ENCODE peak calls at places on chromosomes 4 and X, in five cellular contexts. One of them, this sample, is unnamed.

GRCh38 chr4:115361781-115362180 is 248.4 kb upstream of the NDST4 start:
- DNase-seq in HepG2: no peak
- DNase-seq in HCT116: no peak
- DNase-seq in A549: no peak
- DNase-seq in HL-60: no peak
- DNase-seq in this sample: no peak

GRCh38 chrX:110257889-110258288 is 60.0 kb downstream of the AMMECR1 start:
- DNase-seq in HepG2: no peak
- DNase-seq in HCT116: no peak
- DNase-seq in A549: no peak
- DNase-seq in HL-60: no peak
- DNase-seq in this sample: peak

GRCh38 chrX:46628406-46629371 is 55.1 kb downstream of the CHST7 start:
- DNase-seq in HepG2: no peak
- DNase-seq in HCT116: no peak
- DNase-seq in A549: no peak
- DNase-seq in HL-60: peak
- DNase-seq in this sample: no peak

GRCh38 chr4:121728798-121729226 is 32.0 kb upstream of the ANXA5 start:
- DNase-seq in HepG2: no peak
- DNase-seq in HCT116: no peak
- DNase-seq in A549: no peak
- DNase-seq in HL-60: no peak
- DNase-seq in this sample: no peak

GRCh38 chr4:8201341-8201781 is 2.3 kb downstream of the SH3TC1 start:
- DNase-seq in HepG2: no peak
- DNase-seq in HCT116: no peak
- DNase-seq in A549: no peak
- DNase-seq in HL-60: peak
- DNase-seq in this sample: no peak

GRCh38 chr4:110869114-110869513 is 246.2 kb upstream of the PITX2 start:
- DNase-seq in HepG2: no peak
- DNase-seq in HCT116: no peak
- DNase-seq in A549: no peak
- DNase-seq in HL-60: no peak
- DNase-seq in this sample: no peak

GRCh38 chrX:10611441-10612090 is 8.8 kb downstream of the MID1 start:
- DNase-seq in HepG2: no peak
- DNase-seq in HCT116: no peak
- DNase-seq in A549: no peak
- DNase-seq in HL-60: no peak
- DNase-seq in this sample: peak

GRCh38 chr4:106601519-106601918 is 232.9 kb upstream of the GIMD1 start:
- DNase-seq in HepG2: no peak
- DNase-seq in HCT116: no peak
- DNase-seq in A549: no peak
- DNase-seq in HL-60: no peak
- DNase-seq in this sample: no peak

GRCh38 chr4:48340276-48340904 is 939 bp upstream of the SLAIN2 start:
- DNase-seq in HepG2: no peak
- DNase-seq in HCT116: no peak
- DNase-seq in A549: peak
- DNase-seq in HL-60: peak
- DNase-seq in this sample: peak

GRCh38 chr4:80199004-80199579 is 1.8 kb downstream of the PRDM8 start:
- DNase-seq in HepG2: no peak
- DNase-seq in HCT116: no peak
- DNase-seq in A549: no peak
- DNase-seq in HL-60: no peak
- DNase-seq in this sample: no peak

GRCh38 chr4:80199947-80200346 is 2.6 kb downstream of the PRDM8 start:
- DNase-seq in HepG2: no peak
- DNase-seq in HCT116: no peak
- DNase-seq in A549: no peak
- DNase-seq in HL-60: no peak
- DNase-seq in this sample: no peak

GRCh38 chr4:80197132-80197573 is at the start of gene PRDM8:
- DNase-seq in HepG2: no peak
- DNase-seq in HCT116: no peak
- DNase-seq in A549: no peak
- DNase-seq in HL-60: no peak
- DNase-seq in this sample: peak

GRCh38 chr4:80196259-80197131 is 808 bp upstream of the PRDM8 start:
- DNase-seq in HepG2: no peak
- DNase-seq in HCT116: no peak
- DNase-seq in A549: no peak
- DNase-seq in HL-60: no peak
- DNase-seq in this sample: peak

DNA sequence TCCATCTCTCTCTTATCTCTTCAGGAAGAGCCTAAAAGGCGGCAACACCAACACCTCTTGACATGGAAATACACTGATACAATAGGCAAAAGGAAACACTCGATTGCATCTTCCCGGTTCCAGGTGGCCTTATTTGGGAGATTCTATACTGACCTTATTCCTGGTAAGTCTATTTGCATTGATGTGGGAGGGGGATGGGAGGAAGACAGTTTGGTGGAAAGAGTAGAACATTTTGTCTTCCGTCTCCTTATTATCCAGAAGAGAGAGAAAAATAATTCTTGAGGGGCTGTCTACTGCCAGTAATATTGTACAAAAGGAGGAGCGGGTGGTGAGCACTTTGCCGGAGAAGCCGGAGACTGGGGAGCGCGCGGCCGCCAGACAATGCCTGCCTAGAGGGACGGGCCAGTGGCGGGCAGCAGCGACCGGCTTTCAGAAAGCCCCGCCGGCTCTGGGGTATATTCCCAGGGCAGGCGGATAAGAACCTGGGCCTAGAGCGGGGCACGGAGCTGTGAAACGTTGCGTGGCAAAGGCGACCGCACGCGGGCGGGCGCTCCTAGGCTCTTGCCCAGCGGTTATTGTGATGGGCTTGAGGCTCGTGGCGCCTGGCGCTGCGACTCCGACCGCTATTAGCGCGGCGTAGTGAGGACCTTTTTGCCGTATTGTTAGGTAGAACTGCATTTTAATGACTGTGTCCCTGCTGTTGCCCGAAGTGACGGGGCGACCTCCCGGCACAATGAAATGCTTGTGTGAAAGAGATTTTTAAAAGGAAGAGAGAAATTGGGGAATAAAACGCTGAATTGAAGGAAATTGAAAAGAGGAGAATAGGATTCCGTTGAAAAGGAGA is 520 bp downstream of the PRDM8 start:
- DNase-seq in HepG2: no peak
- DNase-seq in HCT116: no peak
- DNase-seq in A549: no peak
- DNase-seq in HL-60: peak
- DNase-seq in this sample: peak
- TF ChIP-seq REST in HepG2: no peak
- TF ChIP-seq REST in HCT116: no peak
- TF ChIP-seq REST in A549: no peak
- TF ChIP-seq REST in HL-60: no peak
- TF ChIP-seq REST in this sample: no peak

GRCh38 chrX:130012683-130013082 is 30.2 kb downstream of the BCORL1 start:
- DNase-seq in HepG2: no peak
- DNase-seq in HCT116: no peak
- DNase-seq in A549: no peak
- DNase-seq in HL-60: no peak
- DNase-seq in this sample: no peak
- TF ChIP-seq REST in HepG2: no peak
- TF ChIP-seq REST in HCT116: no peak
- TF ChIP-seq REST in A549: no peak
- TF ChIP-seq REST in HL-60: no peak
- TF ChIP-seq REST in this sample: no peak

DNA sequence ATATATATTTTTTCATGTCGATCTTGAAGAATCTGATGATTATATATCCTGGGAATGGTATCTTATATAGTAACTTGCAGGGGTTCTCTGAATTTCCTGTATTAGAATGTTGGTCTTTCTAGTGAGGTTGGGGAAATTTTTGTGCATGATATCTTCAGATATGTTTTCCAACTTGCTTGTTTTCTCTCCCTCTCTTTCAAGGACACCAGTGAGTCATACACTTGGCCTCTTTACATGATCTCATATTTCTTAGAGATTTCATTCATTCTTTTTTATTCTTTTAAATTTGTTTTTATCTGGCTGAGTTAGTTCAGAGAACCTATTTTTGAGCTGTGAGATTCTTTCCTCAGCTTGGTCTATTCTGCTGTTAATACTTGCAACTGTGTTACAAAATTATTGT is 27.2 kb upstream of the C4orf17 start:
- DNase-seq in HepG2: no peak
- DNase-seq in HCT116: no peak
- DNase-seq in A549: no peak
- DNase-seq in HL-60: no peak
- DNase-seq in this sample: no peak
- TF ChIP-seq REST in HepG2: no peak
- TF ChIP-seq REST in HCT116: no peak
- TF ChIP-seq REST in A549: no peak
- TF ChIP-seq REST in HL-60: no peak
- TF ChIP-seq REST in this sample: no peak

GRCh38 chr4:3745886-3746656 is 20.1 kb upstream of the ADRA2C start:
- DNase-seq in HepG2: no peak
- DNase-seq in HCT116: peak
- DNase-seq in A549: peak
- DNase-seq in HL-60: no peak
- DNase-seq in this sample: no peak

GRCh38 chr4:3744901-3745300 is 21.3 kb upstream of the ADRA2C start:
- DNase-seq in HepG2: no peak
- DNase-seq in HCT116: no peak
- DNase-seq in A549: no peak
- DNase-seq in HL-60: no peak
- DNase-seq in this sample: no peak

GRCh38 chr4:3749081-3749480 is 17.1 kb upstream of the ADRA2C start:
- DNase-seq in HepG2: no peak
- DNase-seq in HCT116: no peak
- DNase-seq in A549: no peak
- DNase-seq in HL-60: no peak
- DNase-seq in this sample: no peak

GRCh38 chr4:3746701-3747581 is 19.2 kb upstream of the ADRA2C start:
- DNase-seq in HepG2: no peak
- DNase-seq in HCT116: peak
- DNase-seq in A549: no peak
- DNase-seq in HL-60: no peak
- DNase-seq in this sample: no peak

DNA sequence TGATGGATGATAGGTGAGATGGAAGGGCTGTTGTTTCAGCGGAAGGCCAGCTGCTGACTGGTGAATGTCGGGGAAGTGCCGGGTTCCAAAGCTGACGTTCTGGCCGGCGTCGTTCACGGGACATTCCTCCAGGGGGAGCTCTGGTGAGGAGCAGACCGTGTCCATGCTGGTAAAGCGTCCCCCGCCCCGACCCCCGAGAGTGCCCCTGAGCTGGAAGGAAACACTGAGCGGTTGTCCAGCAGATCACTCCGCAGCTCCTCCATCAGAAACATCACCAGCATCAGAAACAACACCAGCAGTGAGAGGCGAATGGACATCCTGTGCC is 18.6 kb upstream of the ADRA2C start:
- DNase-seq in HepG2: no peak
- DNase-seq in HCT116: no peak
- DNase-seq in A549: no peak
- DNase-seq in HL-60: no peak
- DNase-seq in this sample: peak
- TF ChIP-seq REST in HepG2: no peak
- TF ChIP-seq REST in HCT116: no peak
- TF ChIP-seq REST in A549: no peak
- TF ChIP-seq REST in HL-60: no peak
- TF ChIP-seq REST in this sample: no peak

DNA sequence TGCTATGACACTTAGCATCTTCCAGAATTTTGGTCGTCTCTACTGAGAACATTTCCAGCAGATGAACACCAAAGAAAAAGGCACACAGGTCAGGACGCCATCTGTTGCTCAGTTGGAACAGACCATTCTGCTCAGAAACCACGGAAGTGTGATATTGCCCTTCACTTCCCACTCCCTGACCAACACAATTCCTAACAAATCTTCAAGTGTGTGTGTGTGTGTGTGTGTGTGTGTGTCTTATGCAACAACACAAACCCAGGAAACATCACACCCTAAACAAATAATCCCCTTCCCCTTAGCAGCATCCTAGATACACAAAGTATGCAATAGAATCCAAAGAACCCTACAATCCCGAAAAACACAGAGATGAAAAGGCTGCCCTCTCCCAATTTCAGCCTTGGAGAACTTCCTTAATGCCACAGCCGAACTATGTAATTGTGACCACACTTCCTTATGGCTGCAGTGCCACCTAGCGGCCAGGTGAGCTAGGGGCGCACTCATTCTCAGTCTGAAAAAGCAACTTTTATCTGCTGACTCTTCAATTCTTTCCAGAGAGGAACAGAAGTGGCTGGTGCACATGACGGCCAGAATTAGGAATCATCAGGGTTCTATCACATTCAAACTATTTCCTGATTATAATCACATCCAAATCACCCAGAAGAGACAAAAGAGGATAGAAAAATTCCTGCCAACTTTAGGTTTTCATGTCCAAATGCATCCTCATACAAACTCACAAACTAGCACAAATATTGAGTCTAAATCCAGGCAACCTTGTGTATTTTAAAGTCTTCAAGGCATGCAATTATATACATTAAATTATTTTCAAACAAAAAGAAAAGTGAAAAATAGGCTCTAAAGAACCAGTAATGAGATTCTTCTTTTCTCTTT is 165.0 kb downstream of the DHX15 start:
- DNase-seq in HepG2: peak
- DNase-seq in HCT116: peak
- DNase-seq in A549: peak
- DNase-seq in HL-60: peak
- DNase-seq in this sample: peak
- TF ChIP-seq REST in HepG2: no peak
- TF ChIP-seq REST in HCT116: no peak
- TF ChIP-seq REST in A549: no peak
- TF ChIP-seq REST in HL-60: no peak
- TF ChIP-seq REST in this sample: no peak

DNA sequence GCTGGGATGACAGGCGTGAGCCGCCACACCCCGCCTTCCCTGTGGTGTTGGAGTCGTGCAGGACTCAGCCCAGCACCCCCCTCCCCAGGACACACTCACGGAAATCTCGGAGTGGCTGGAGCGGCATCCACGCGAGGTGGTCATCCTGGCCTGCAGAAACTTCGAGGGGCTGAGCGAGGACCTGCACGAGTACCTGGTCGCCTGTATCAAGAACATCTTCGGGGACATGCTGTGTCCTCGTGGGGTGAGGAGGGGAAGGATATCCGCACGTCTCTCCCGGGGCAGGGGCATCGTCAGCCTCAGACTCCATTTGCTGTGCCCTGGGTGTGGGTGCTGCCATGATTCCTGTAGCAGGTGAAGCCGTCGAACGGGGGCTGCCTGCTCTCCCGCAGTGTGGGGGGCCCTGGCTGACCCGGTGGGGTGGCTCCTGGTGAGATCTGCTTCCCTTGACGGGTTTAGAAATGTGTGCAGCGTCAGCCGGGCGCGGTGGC is 10.3 kb downstream of the PLCXD1 start:
- DNase-seq in HepG2: no peak
- DNase-seq in HCT116: no peak
- DNase-seq in A549: no peak
- DNase-seq in HL-60: no peak
- DNase-seq in this sample: no peak
- TF ChIP-seq REST in HepG2: no peak
- TF ChIP-seq REST in HCT116: no peak
- TF ChIP-seq REST in A549: no peak
- TF ChIP-seq REST in HL-60: no peak
- TF ChIP-seq REST in this sample: no peak

GRCh38 chr4:156941940-156942548 is 29.6 kb downstream of the PDGFC start:
- DNase-seq in HepG2: peak
- DNase-seq in HCT116: no peak
- DNase-seq in A549: peak
- DNase-seq in HL-60: no peak
- DNase-seq in this sample: peak
- TF ChIP-seq REST in HepG2: no peak
- TF ChIP-seq REST in HCT116: no peak
- TF ChIP-seq REST in A549: no peak
- TF ChIP-seq REST in HL-60: no peak
- TF ChIP-seq REST in this sample: no peak